ENCODE peak calls at places on chromosome 18, in eight cellular contexts. W is NCI-H1694; N is NCI-H1105; K is cardiac muscle cell; A is GOT3; R is sciatic nerve; X is activated naive CD8-positive, alpha-beta T cell treated with anti-CD3 and anti-CD28 coated beads, Interleukin-2, amount 50 U/mL, for 24 hours; P is Calu3. G is an unnamed sample.
A peak's percentile ranks its signal among the peaks of the same experiment; 100 is the strongest.

GRCh38 chr18:43034683-43035500 is 80.6 kb downstream of the RIT2 start:
- DNase-seq in R (no peak), P (peak; percentile 3), W (no peak), N (no peak), A (no peak), X (no peak), K (no peak), G (no peak)

GRCh38 chr18:13934676-13935075 is 19.3 kb upstream of the MC2R start:
- DNase-seq in P (no peak), R (no peak), A (no peak), N (no peak), X (no peak), K (no peak), W (no peak), G (no peak)

GRCh38 chr18:52254367-52254766 is 85.6 kb upstream of the DCC start:
- DNase-seq in A (no peak), K (no peak), N (no peak), R (no peak), P (no peak), X (no peak), W (no peak), G (no peak)

GRCh38 chr18:59733411-59733810 is 36.2 kb upstream of the CCBE1 start:
- DNase-seq in N (no peak), K (no peak), X (no peak), P (no peak), R (no peak), A (no peak), W (no peak), G (no peak)

GRCh38 chr18:35466815-35467623 is 30.7 kb downstream of the INO80C start:
- DNase-seq in N (no peak), A (no peak), X (no peak), K (no peak), W (no peak), R (no peak), P (no peak), G (no peak)

GRCh38 chr18:74950479-74950878 is 258.5 kb downstream of the PTGR3 start:
- DNase-seq in W (no peak), R (no peak), P (no peak), X (no peak), N (no peak), K (no peak), A (no peak), G (no peak)

GRCh38 chr18:79724299-79725080 is 44.9 kb downstream of the CTDP1 start:
- DNase-seq in P (no peak), R (no peak), W (no peak), N (no peak), A (no peak), X (no peak), K (no peak), G (no peak)

GRCh38 chr18:80148316-80149199 is 39.5 kb downstream of the ADNP2 start:
- DNase-seq in P (no peak), K (no peak), N (no peak), R (no peak), X (no peak), W (no peak), A (no peak), G (peak; percentile 39)